ENCODE peak calls at places on chromosome 21, in eight cellular contexts. One of them, this sample, is unnamed.

GRCh38 chr21:43985690-43986251 is 26.3 kb upstream of the TRAPPC10 start:
- DNase-seq in A549: no peak
- DNase-seq in body of pancreas: no peak
- DNase-seq in ovary: no peak
- DNase-seq in GM12891: no peak
- DNase-seq in transverse colon: no peak
- DNase-seq in heart left ventricle: no peak
- DNase-seq in NB4: no peak
- DNase-seq in this sample: no peak

GRCh38 chr21:15121655-15122120 is 56.9 kb upstream of the NRIP1 start:
- DNase-seq in A549: no peak
- DNase-seq in body of pancreas: peak; percentile 80
- DNase-seq in ovary: peak; percentile 44
- DNase-seq in GM12891: no peak
- DNase-seq in transverse colon: no peak
- DNase-seq in heart left ventricle: peak; percentile 72
- DNase-seq in NB4: no peak
- DNase-seq in this sample: peak; percentile 3

GRCh38 chr21:19731251-19731650 is 1267.0 kb upstream of the NCAM2 start:
- DNase-seq in A549: no peak
- DNase-seq in body of pancreas: no peak
- DNase-seq in ovary: no peak
- DNase-seq in GM12891: no peak
- DNase-seq in transverse colon: no peak
- DNase-seq in heart left ventricle: no peak
- DNase-seq in NB4: no peak
- DNase-seq in this sample: no peak

GRCh38 chr21:41139951-41140350 is 28.0 kb upstream of the BACE2 start:
- DNase-seq in A549: no peak
- DNase-seq in body of pancreas: no peak
- DNase-seq in ovary: no peak
- DNase-seq in GM12891: no peak
- DNase-seq in transverse colon: no peak
- DNase-seq in heart left ventricle: no peak
- DNase-seq in NB4: no peak
- DNase-seq in this sample: no peak

GRCh38 chr21:30234050-30234449 is 18.2 kb upstream of the CLDN8 start:
- DNase-seq in A549: no peak
- DNase-seq in body of pancreas: no peak
- DNase-seq in ovary: no peak
- DNase-seq in GM12891: no peak
- DNase-seq in transverse colon: peak; percentile 20
- DNase-seq in heart left ventricle: no peak
- DNase-seq in NB4: no peak
- DNase-seq in this sample: no peak

GRCh38 chr21:37565530-37566223 is 199.1 kb downstream of the DYRK1A start:
- DNase-seq in A549: no peak
- DNase-seq in body of pancreas: no peak
- DNase-seq in ovary: no peak
- DNase-seq in GM12891: no peak
- DNase-seq in transverse colon: no peak
- DNase-seq in heart left ventricle: no peak
- DNase-seq in NB4: peak; percentile 22
- DNase-seq in this sample: no peak

GRCh38 chr21:43775795-43776430 is at the start of gene CSTB:
- DNase-seq in A549: peak; percentile 53
- DNase-seq in body of pancreas: peak; percentile 84
- DNase-seq in ovary: peak; percentile 84
- DNase-seq in GM12891: peak; percentile 89
- DNase-seq in transverse colon: peak; percentile 87
- DNase-seq in heart left ventricle: peak; percentile 88
- DNase-seq in NB4: peak; percentile 85
- DNase-seq in this sample: no peak

GRCh38 chr21:31298618-31299269 is 45.3 kb downstream of the TIAM1 start:
- DNase-seq in A549: no peak
- DNase-seq in body of pancreas: no peak
- DNase-seq in ovary: no peak
- DNase-seq in GM12891: no peak
- DNase-seq in transverse colon: no peak
- DNase-seq in heart left ventricle: no peak
- DNase-seq in NB4: no peak
- DNase-seq in this sample: no peak

GRCh38 chr21:31630062-31630711 is 29.3 kb upstream of the SOD1 start:
- DNase-seq in A549: peak; percentile 8
- DNase-seq in body of pancreas: peak; percentile 89
- DNase-seq in ovary: peak; percentile 22
- DNase-seq in GM12891: no peak
- DNase-seq in transverse colon: no peak
- DNase-seq in heart left ventricle: no peak
- DNase-seq in NB4: no peak
- DNase-seq in this sample: no peak

GRCh38 chr21:19122371-19122770 is 718.8 kb upstream of the TMPRSS15 start:
- DNase-seq in A549: no peak
- DNase-seq in body of pancreas: no peak
- DNase-seq in ovary: no peak
- DNase-seq in GM12891: no peak
- DNase-seq in transverse colon: no peak
- DNase-seq in heart left ventricle: no peak
- DNase-seq in NB4: no peak
- DNase-seq in this sample: no peak

GRCh38 chr21:41196990-41197389 is 29.0 kb downstream of the BACE2 start:
- DNase-seq in A549: no peak
- DNase-seq in body of pancreas: no peak
- DNase-seq in ovary: no peak
- DNase-seq in GM12891: no peak
- DNase-seq in transverse colon: no peak
- DNase-seq in heart left ventricle: no peak
- DNase-seq in NB4: no peak
- DNase-seq in this sample: no peak

GRCh38 chr21:21730524-21730923 is 732.3 kb downstream of the NCAM2 start:
- DNase-seq in A549: no peak
- DNase-seq in body of pancreas: no peak
- DNase-seq in ovary: no peak
- DNase-seq in GM12891: no peak
- DNase-seq in transverse colon: no peak
- DNase-seq in heart left ventricle: no peak
- DNase-seq in NB4: no peak
- DNase-seq in this sample: no peak

GRCh38 chr21:15009964-15010363 is 54.8 kb downstream of the NRIP1 start:
- DNase-seq in A549: no peak
- DNase-seq in body of pancreas: no peak
- DNase-seq in ovary: no peak
- DNase-seq in GM12891: no peak
- DNase-seq in transverse colon: no peak
- DNase-seq in heart left ventricle: no peak
- DNase-seq in NB4: no peak
- DNase-seq in this sample: no peak

GRCh38 chr21:25791321-25791720 is 56.5 kb downstream of the GABPA start:
- DNase-seq in A549: no peak
- DNase-seq in body of pancreas: no peak
- DNase-seq in ovary: no peak
- DNase-seq in GM12891: no peak
- DNase-seq in transverse colon: no peak
- DNase-seq in heart left ventricle: no peak
- DNase-seq in NB4: no peak
- DNase-seq in this sample: no peak

GRCh38 chr21:39007985-39008384 is 175.3 kb downstream of the PSMG1 start:
- DNase-seq in A549: no peak
- DNase-seq in body of pancreas: no peak
- DNase-seq in ovary: no peak
- DNase-seq in GM12891: no peak
- DNase-seq in transverse colon: no peak
- DNase-seq in heart left ventricle: no peak
- DNase-seq in NB4: no peak
- DNase-seq in this sample: no peak

GRCh38 chr21:23452384-23453083 is 2154.7 kb downstream of the MRPL39 start:
- DNase-seq in A549: no peak
- DNase-seq in body of pancreas: peak; percentile 52
- DNase-seq in ovary: no peak
- DNase-seq in GM12891: no peak
- DNase-seq in transverse colon: no peak
- DNase-seq in heart left ventricle: no peak
- DNase-seq in NB4: peak; percentile 12
- DNase-seq in this sample: no peak

GRCh38 chr21:38798481-38798882 is 7.2 kb upstream of the ETS2 start:
- DNase-seq in A549: peak; percentile 69
- DNase-seq in body of pancreas: no peak
- DNase-seq in ovary: peak; percentile 32
- DNase-seq in GM12891: no peak
- DNase-seq in transverse colon: peak; percentile 84
- DNase-seq in heart left ventricle: no peak
- DNase-seq in NB4: no peak
- DNase-seq in this sample: peak; percentile 88

GRCh38 chr21:43578677-43579313 is 80.5 kb downstream of the HSF2BP start:
- DNase-seq in A549: no peak
- DNase-seq in body of pancreas: peak; percentile 26
- DNase-seq in ovary: no peak
- DNase-seq in GM12891: no peak
- DNase-seq in transverse colon: no peak
- DNase-seq in heart left ventricle: no peak
- DNase-seq in NB4: no peak
- DNase-seq in this sample: no peak

GRCh38 chr21:31726407-31726806 is 5.5 kb downstream of the SCAF4 start:
- DNase-seq in A549: no peak
- DNase-seq in body of pancreas: no peak
- DNase-seq in ovary: no peak
- DNase-seq in GM12891: no peak
- DNase-seq in transverse colon: no peak
- DNase-seq in heart left ventricle: no peak
- DNase-seq in NB4: no peak
- DNase-seq in this sample: no peak

GRCh38 chr21:28822882-28823335 is 169.8 kb downstream of the LTN1 start:
- DNase-seq in A549: no peak
- DNase-seq in body of pancreas: no peak
- DNase-seq in ovary: no peak
- DNase-seq in GM12891: no peak
- DNase-seq in transverse colon: peak; percentile 30
- DNase-seq in heart left ventricle: no peak
- DNase-seq in NB4: no peak
- DNase-seq in this sample: no peak

DNA sequence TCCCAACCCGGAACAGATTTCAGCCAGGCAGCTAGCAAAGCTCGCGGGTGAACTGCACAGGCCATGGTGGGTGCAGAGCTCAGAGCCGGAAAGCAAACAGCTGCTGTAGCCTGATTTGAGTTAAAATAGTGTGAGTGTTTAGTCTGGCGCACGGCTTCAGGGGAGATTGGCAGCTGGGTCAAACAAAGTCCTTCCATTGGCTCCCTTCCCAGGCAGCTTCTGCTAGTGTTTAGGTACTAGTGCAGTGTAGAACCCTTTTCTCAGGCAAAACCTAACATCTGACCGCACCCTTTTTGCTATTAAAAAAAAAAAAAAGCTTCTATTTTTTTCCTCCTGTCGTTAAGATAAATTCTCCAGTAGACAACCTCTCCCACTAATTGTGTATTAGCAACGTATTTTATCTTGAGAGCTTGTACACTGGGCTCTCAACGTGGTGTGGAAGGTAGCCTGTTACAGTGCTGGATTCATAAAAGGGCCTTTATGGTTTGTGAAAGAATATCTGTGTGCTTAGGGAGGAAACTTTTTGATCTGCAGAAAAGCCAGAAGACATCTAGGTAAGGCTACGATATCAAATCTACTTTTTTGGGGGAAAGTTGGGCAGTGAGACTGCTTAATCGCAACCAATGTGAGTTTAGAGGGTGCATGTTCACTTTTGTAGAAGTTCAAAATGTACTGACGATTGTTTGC is 689.5 kb downstream of the USP25 start:
- DNase-seq in A549: no peak
- DNase-seq in body of pancreas: peak; percentile 94
- DNase-seq in ovary: peak; percentile 89
- DNase-seq in GM12891: no peak
- DNase-seq in transverse colon: peak; percentile 12
- DNase-seq in heart left ventricle: peak; percentile 85
- DNase-seq in NB4: no peak
- DNase-seq in this sample: no peak
- TF ChIP-seq POLR2A in A549: no peak
- TF ChIP-seq POLR2A in body of pancreas: no peak
- TF ChIP-seq POLR2A in ovary: no peak
- TF ChIP-seq POLR2A in GM12891: no peak
- TF ChIP-seq POLR2A in transverse colon: no peak
- TF ChIP-seq POLR2A in heart left ventricle: no peak
- TF ChIP-seq POLR2A in NB4: no peak
- TF ChIP-seq POLR2A in this sample: no peak

GRCh38 chr21:45541221-45542039 is 810 bp downstream of the SLC19A1 start:
- DNase-seq in A549: peak; percentile 80
- DNase-seq in body of pancreas: peak; percentile 68
- DNase-seq in ovary: peak; percentile 75
- DNase-seq in GM12891: peak; percentile 100
- DNase-seq in transverse colon: peak; percentile 87
- DNase-seq in heart left ventricle: peak; percentile 82
- DNase-seq in NB4: peak; percentile 85
- DNase-seq in this sample: peak; percentile 99
- TF ChIP-seq POLR2A in A549: peak; percentile 41
- TF ChIP-seq POLR2A in body of pancreas: no peak
- TF ChIP-seq POLR2A in ovary: no peak
- TF ChIP-seq POLR2A in GM12891: no peak
- TF ChIP-seq POLR2A in transverse colon: no peak
- TF ChIP-seq POLR2A in heart left ventricle: no peak
- TF ChIP-seq POLR2A in NB4: peak; percentile 43
- TF ChIP-seq POLR2A in this sample: peak; percentile 28

GRCh38 chr21:33561373-33561772 is 18.5 kb downstream of the SON start:
- DNase-seq in A549: no peak
- DNase-seq in body of pancreas: no peak
- DNase-seq in ovary: no peak
- DNase-seq in GM12891: no peak
- DNase-seq in transverse colon: no peak
- DNase-seq in heart left ventricle: no peak
- DNase-seq in NB4: no peak
- DNase-seq in this sample: no peak

GRCh38 chr21:33558777-33559421 is 16.1 kb downstream of the SON start:
- DNase-seq in A549: no peak
- DNase-seq in body of pancreas: no peak
- DNase-seq in ovary: no peak
- DNase-seq in GM12891: no peak
- DNase-seq in transverse colon: no peak
- DNase-seq in heart left ventricle: no peak
- DNase-seq in NB4: no peak
- DNase-seq in this sample: no peak

GRCh38 chr21:33560965-33561364 is 18.1 kb downstream of the SON start:
- DNase-seq in A549: no peak
- DNase-seq in body of pancreas: no peak
- DNase-seq in ovary: no peak
- DNase-seq in GM12891: no peak
- DNase-seq in transverse colon: no peak
- DNase-seq in heart left ventricle: no peak
- DNase-seq in NB4: no peak
- DNase-seq in this sample: no peak

GRCh38 chr21:33559813-33560212 is 17.0 kb downstream of the SON start:
- DNase-seq in A549: no peak
- DNase-seq in body of pancreas: no peak
- DNase-seq in ovary: no peak
- DNase-seq in GM12891: no peak
- DNase-seq in transverse colon: no peak
- DNase-seq in heart left ventricle: no peak
- DNase-seq in NB4: no peak
- DNase-seq in this sample: no peak

GRCh38 chr21:33562389-33562788 is 19.6 kb downstream of the SON start:
- DNase-seq in A549: no peak
- DNase-seq in body of pancreas: no peak
- DNase-seq in ovary: no peak
- DNase-seq in GM12891: no peak
- DNase-seq in transverse colon: no peak
- DNase-seq in heart left ventricle: no peak
- DNase-seq in NB4: no peak
- DNase-seq in this sample: no peak
- TF ChIP-seq POLR2A in A549: no peak
- TF ChIP-seq POLR2A in body of pancreas: no peak
- TF ChIP-seq POLR2A in ovary: no peak
- TF ChIP-seq POLR2A in GM12891: peak; percentile 43
- TF ChIP-seq POLR2A in transverse colon: no peak
- TF ChIP-seq POLR2A in heart left ventricle: no peak
- TF ChIP-seq POLR2A in NB4: no peak
- TF ChIP-seq POLR2A in this sample: no peak

GRCh38 chr21:42375141-42375905 is 9.0 kb upstream of the TFF1 start:
- DNase-seq in A549: no peak
- DNase-seq in body of pancreas: no peak
- DNase-seq in ovary: no peak
- DNase-seq in GM12891: no peak
- DNase-seq in transverse colon: peak; percentile 79
- DNase-seq in heart left ventricle: no peak
- DNase-seq in NB4: no peak
- DNase-seq in this sample: no peak
- TF ChIP-seq POLR2A in A549: no peak
- TF ChIP-seq POLR2A in body of pancreas: no peak
- TF ChIP-seq POLR2A in ovary: no peak
- TF ChIP-seq POLR2A in GM12891: no peak
- TF ChIP-seq POLR2A in transverse colon: peak; percentile 78
- TF ChIP-seq POLR2A in heart left ventricle: no peak
- TF ChIP-seq POLR2A in NB4: no peak
- TF ChIP-seq POLR2A in this sample: no peak